ENCODE peak calls at places on chromosomes 13 and 19, in four cellular contexts. J is neural crest cell, A is SK-N-SH, H is mucosa of descending colon. B is an unnamed sample.

GRCh38 chr19:55305491-55305890 is 19.6 kb downstream of the TMEM150B start:
- DNase-seq in J (no peak), A (peak), H (peak), B (peak)

GRCh38 chr19:11205939-11206570 is 8.7 kb upstream of the KANK2 start:
- DNase-seq in J (no peak), A (no peak), H (no peak), B (no peak)

GRCh38 chr19:1756264-1756663 is 3.0 kb downstream of the ONECUT3 start:
- DNase-seq in J (no peak), A (no peak), H (no peak), B (no peak)

GRCh38 chr13:42894765-42895181 is 97.3 kb downstream of the EPSTI1 start:
- DNase-seq in J (no peak), A (peak), H (no peak), B (no peak)

GRCh38 chr19:3785938-3786824 is at the start of gene MATK:
- DNase-seq in J (no peak), A (peak), H (no peak), B (no peak)

GRCh38 chr13:67619346-67619745 is 389.2 kb upstream of the PCDH9 start:
- DNase-seq in J (no peak), A (no peak), H (no peak), B (no peak)

GRCh38 chr13:37669845-37670244 is 71.3 kb upstream of the POSTN start:
- DNase-seq in J (no peak), A (no peak), H (no peak), B (no peak)

GRCh38 chr19:14118165-14119051 is 846 bp upstream of the PRKACA start:
- DNase-seq in J (no peak), A (peak), H (peak), B (no peak)

GRCh38 chr19:6890938-6891337 is 3.6 kb downstream of the ADGRE1 start:
- DNase-seq in J (no peak), A (no peak), H (no peak), B (no peak)

GRCh38 chr13:32019612-32020233 is 11.9 kb upstream of the FRY start:
- DNase-seq in J (peak), A (peak), H (no peak), B (peak)

GRCh38 chr13:76440568-76440967 is 445.6 kb downstream of the KCTD12 start:
- DNase-seq in J (no peak), A (no peak), H (no peak), B (no peak)

GRCh38 chr19:6260912-6261636 is 18.7 kb downstream of the MLLT1 start:
- DNase-seq in J (peak), A (peak), H (peak), B (no peak)

DNA sequence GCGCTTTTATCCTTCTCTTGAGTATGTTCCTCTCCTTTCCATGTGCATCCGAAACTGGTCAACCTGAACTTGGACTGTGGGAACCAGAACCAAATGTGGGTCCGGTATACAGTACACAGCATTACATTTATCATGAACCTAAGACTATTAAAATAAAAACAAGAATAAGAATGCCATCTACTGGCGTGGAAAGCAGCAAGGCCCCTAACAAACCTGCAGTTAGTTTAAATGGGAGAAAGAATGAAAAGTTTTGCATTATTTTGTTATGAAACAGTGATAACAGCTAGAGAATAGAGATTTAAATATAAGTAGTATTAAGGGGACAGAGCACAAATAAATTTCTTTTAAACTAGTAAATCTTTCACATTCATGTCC is 159.5 kb downstream of the RBM26 start:
- DNase-seq in J (no peak), A (no peak), H (no peak), B (no peak)
- TF ChIP-seq CTCF in J (no peak), A (no peak), H (no peak), B (no peak)

GRCh38 chr13:62629618-62630017 is 1214.0 kb upstream of the PCDH20 start:
- DNase-seq in J (no peak), A (no peak), H (no peak), B (no peak)

GRCh38 chr13:62625214-62625613 is 1209.6 kb upstream of the PCDH20 start:
- DNase-seq in J (no peak), A (no peak), H (no peak), B (no peak)

GRCh38 chr13:62627226-62627625 is 1211.6 kb upstream of the PCDH20 start:
- DNase-seq in J (no peak), A (no peak), H (no peak), B (no peak)

GRCh38 chr13:62631124-62631523 is 1215.5 kb upstream of the PCDH20 start:
- DNase-seq in J (no peak), A (no peak), H (no peak), B (no peak)

GRCh38 chr13:62626771-62627170 is 1211.1 kb upstream of the PCDH20 start:
- DNase-seq in J (no peak), A (no peak), H (no peak), B (peak)
- TF ChIP-seq CTCF in J (peak), A (peak), H (no peak), B (peak)

GRCh38 chr19:45778010-45778671 is 4.1 kb downstream of the DMPK start:
- DNase-seq in J (no peak), A (no peak), H (no peak), B (no peak)
- TF ChIP-seq CTCF in J (no peak), A (no peak), H (no peak), B (no peak)

GRCh38 chr19:33726756-33727155 is 69.9 kb upstream of the KCTD15 start:
- DNase-seq in J (no peak), A (no peak), H (no peak), B (no peak)
- TF ChIP-seq CTCF in J (no peak), A (no peak), H (no peak), B (no peak)

GRCh38 chr19:57814505-57815246 is at the start of gene ZNF552:
- DNase-seq in J (peak), A (peak), H (peak), B (peak)
- TF ChIP-seq CTCF in J (no peak), A (peak), H (no peak), B (no peak)

GRCh38 chr13:111286162-111286561 is 34.3 kb upstream of the TEX29 start:
- DNase-seq in J (no peak), A (no peak), H (no peak), B (no peak)
- TF ChIP-seq CTCF in J (peak), A (no peak), H (no peak), B (no peak)

GRCh38 chr13:19959141-19959830 is 759 bp downstream of the ZMYM2 start:
- DNase-seq in J (peak), A (peak), H (peak), B (peak)

GRCh38 chr13:19959831-19960672 is 1.5 kb downstream of the ZMYM2 start:
- DNase-seq in J (peak), A (peak), H (peak), B (peak)

GRCh38 chr13:19958119-19959111 is at the start of gene ZMYM2:
- DNase-seq in J (peak), A (peak), H (peak), B (peak)

GRCh38 chr13:19955873-19956559 is 2.5 kb upstream of the ZMYM2 start:
- DNase-seq in J (no peak), A (no peak), H (no peak), B (no peak)

GRCh38 chr13:19957320-19958118 is 1.0 kb upstream of the ZMYM2 start:
- DNase-seq in J (peak), A (peak), H (peak), B (peak)
- TF ChIP-seq CTCF in J (peak), A (peak), H (peak), B (peak)

DNA sequence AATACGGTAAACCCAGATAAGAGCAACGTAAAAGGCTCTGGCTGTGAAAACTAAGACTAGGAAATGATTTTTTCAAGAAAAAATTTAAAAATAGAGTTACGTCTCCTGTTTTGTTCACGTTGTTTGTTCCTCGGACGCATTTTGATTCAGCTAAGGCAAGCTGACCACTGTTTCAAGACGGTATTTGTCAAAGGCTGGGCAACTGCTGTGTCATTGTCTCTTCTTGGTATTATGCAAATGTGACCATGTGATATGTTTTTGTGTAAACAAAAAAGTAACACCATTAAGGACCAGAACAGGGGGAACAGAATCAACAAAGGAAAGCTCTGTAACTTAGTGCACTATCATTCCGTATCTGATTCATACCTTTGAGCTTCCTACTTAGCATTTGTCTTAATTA is 634.3 kb downstream of the LIG4 start:
- DNase-seq in J (no peak), A (no peak), H (no peak), B (no peak)
- TF ChIP-seq CTCF in J (no peak), A (no peak), H (no peak), B (no peak)

GRCh38 chr13:95155504-95155903 is 145.7 kb downstream of the ABCC4 start:
- DNase-seq in J (no peak), A (no peak), H (no peak), B (no peak)

GRCh38 chr13:95153647-95154405 is 147.4 kb downstream of the ABCC4 start:
- DNase-seq in J (no peak), A (no peak), H (no peak), B (no peak)

GRCh38 chr13:95156208-95156607 is 145.0 kb downstream of the ABCC4 start:
- DNase-seq in J (no peak), A (peak), H (no peak), B (no peak)

GRCh38 chr13:95155093-95155492 is 146.2 kb downstream of the ABCC4 start:
- DNase-seq in J (no peak), A (no peak), H (no peak), B (no peak)

GRCh38 chr13:95154441-95154886 is 146.8 kb downstream of the ABCC4 start:
- DNase-seq in J (no peak), A (no peak), H (no peak), B (no peak)
- TF ChIP-seq CTCF in J (no peak), A (no peak), H (no peak), B (no peak)

DNA sequence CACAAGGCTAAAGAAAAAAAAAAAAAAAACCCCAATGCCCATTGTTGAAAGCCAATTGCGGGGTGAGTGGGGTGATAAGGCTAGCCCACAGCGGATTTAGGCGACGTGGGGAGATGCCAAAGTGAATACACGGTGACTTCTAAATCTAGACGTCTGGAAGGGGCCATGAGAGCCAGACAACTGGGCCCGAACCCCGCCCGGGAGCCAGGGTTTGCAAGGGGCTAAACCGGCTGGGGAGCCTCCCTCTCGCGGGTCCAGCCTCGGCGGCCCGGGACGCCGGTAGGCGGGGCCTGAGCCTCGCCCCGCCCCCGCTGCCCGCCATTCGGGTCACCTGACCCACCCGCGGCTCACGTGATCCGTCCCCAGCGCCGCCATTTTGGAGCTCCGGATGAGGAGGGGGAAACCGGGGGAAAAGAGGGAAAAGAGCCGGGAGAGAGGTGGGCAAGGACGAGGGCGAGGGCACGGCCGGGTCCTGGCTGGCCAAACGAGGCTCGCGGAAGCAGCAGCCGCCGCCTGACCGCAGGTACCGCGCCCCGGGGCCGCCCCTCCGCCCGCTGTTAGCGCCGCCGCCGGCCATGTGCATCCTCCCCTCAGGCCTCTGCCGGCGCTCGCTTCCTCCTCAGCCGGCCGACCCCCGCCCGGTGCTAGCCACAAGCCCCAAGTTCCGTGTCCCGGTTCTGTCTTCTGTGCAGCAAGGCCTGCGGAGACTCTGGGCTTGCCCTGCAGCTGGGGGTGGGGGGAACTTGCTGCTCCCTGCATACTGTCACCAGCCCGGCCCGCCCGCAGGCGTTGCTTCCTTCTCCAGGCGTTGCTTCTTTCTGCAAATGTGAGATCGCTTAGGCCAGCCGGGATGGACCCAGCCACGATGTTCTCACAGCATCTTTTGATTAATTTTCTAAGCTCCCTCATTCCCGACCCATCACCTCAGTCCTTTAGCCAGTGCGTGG is at the start of gene ZNF507:
- DNase-seq in J (peak), A (peak), H (peak), B (peak)
- TF ChIP-seq CTCF in J (no peak), A (peak), H (no peak), B (no peak)